ENCODE peak calls at places on chromosomes 5 and 9, in nine cellular contexts. A, J, W, N, H, O, L, D and Q are unnamed samples.

GRCh38 chr9:116287721-116288120 is 134.1 kb downstream of the PAPPA start:
- DNase-seq in H (no peak), W (no peak), A (peak; percentile 78), D (no peak), O (no peak), J (no peak), N (no peak), L (no peak), Q (no peak)

GRCh38 chr5:1471997-1472963 is 27.0 kb upstream of the SLC6A3 start:
- DNase-seq in N (no peak), O (no peak), L (no peak), J (no peak), A (no peak), H (peak; percentile 36), D (peak; percentile 7), W (no peak), Q (peak; percentile 40)

GRCh38 chr9:73683862-73684591 is 532.4 kb downstream of the ANXA1 start:
- DNase-seq in L (no peak), A (peak; percentile 51), D (no peak), O (no peak), W (peak; percentile 46), J (no peak), H (no peak), N (peak; percentile 69), Q (no peak)

GRCh38 chr5:139341187-139341688 is 416 bp upstream of the PAIP2 start:
- DNase-seq in D (no peak), A (no peak), O (no peak), J (no peak), N (no peak), W (no peak), H (no peak), L (no peak), Q (no peak)

GRCh38 chr9:14170392-14170931 is 143.5 kb downstream of the NFIB start:
- DNase-seq in W (no peak), J (no peak), N (no peak), L (no peak), D (no peak), A (no peak), H (no peak), O (no peak), Q (no peak)

GRCh38 chr5:74413403-74414060 is 227.0 kb downstream of the ENC1 start:
- DNase-seq in L (no peak), W (no peak), J (no peak), D (no peak), H (no peak), O (no peak), A (no peak), N (no peak), Q (no peak)

GRCh38 chr9:20028849-20029231 is 240.0 kb upstream of the SLC24A2 start:
- DNase-seq in N (no peak), W (no peak), D (no peak), J (no peak), L (no peak), A (no peak), O (peak; percentile 10), H (no peak), Q (no peak)

GRCh38 chr9:70136632-70137031 is 93.0 kb downstream of the MAMDC2 start:
- DNase-seq in H (no peak), D (no peak), W (no peak), O (no peak), N (peak; percentile 44), J (no peak), L (no peak), A (peak; percentile 60), Q (no peak)

GRCh38 chr9:71765693-71766092 is 2.6 kb downstream of the CEMIP2 start:
- DNase-seq in O (no peak), D (no peak), N (peak; percentile 50), W (no peak), J (no peak), L (no peak), H (no peak), A (peak; percentile 74), Q (no peak)

GRCh38 chr5:72167790-72168189 is 60.5 kb downstream of the MAP1B start:
- DNase-seq in W (no peak), O (no peak), J (peak; percentile 58), D (peak; percentile 52), L (no peak), H (no peak), A (peak; percentile 44), N (peak; percentile 87), Q (no peak)

GRCh38 chr9:111645806-111646205 is 14.7 kb downstream of the DNAJC25 start:
- DNase-seq in H (no peak), J (no peak), L (no peak), O (no peak), A (peak; percentile 48), N (no peak), D (no peak), W (no peak), Q (no peak)

DNA sequence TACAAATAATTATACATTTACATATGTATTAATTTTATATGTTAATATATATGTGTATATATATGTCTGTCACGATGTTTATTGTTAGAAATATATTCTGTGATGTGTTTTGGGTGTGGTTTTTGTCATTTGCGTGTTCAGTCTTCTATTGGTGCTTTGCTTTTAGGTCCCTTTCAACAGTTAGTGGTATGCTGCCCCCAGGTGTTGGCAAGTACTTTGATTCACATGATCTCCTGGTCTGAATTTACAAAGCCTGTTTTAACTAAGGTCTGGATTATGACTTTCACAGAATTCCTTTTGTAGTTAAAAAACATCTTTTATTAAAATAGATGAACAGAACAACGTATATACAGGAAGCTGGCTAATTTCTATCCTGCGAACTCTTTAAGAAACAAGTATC is 271.5 kb downstream of the CCDC171 start:
- DNase-seq in H (peak; percentile 58), W (no peak), J (no peak), D (no peak), L (no peak), A (peak; percentile 35), O (peak; percentile 11), N (peak; percentile 37), Q (no peak)
- TF ChIP-seq CTCF in H (peak; percentile 65), W (no peak), J (no peak), D (no peak), L (no peak), A (no peak), O (no peak), N (no peak), Q (no peak)

DNA sequence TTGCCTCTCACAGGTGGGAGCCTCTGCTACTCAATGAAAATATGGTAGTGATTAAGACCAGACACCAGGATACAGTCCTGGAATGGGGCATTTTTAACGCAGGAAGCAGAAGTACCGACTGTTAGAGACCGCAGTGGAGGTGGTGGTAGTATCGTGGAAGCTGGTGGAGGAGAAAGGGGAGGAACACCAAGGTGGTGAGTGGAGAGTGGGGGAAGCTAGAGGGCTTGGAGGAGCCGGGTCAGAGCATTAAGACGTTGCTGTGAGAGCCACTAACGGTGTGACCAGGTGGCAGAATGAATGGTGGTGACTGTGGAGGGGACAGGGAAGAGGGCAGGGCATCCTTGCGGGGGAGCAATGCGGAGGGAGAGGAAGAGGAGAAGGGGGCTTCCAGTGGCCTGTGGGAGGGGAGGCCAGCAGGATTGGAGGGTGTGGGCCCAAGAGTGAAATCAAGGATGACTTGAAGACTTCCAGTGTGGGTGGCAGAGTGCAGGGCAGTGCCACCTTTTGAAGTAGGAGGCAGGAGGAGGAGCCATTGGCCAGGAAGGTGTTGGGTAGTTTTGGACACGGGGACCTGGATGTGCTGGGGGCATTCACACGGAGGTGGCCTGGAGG is 1.6 kb upstream of the UBAC1 start:
- DNase-seq in L (no peak), N (no peak), W (no peak), D (no peak), O (no peak), H (no peak), A (no peak), J (no peak), Q (no peak)
- TF ChIP-seq CTCF in L (no peak), N (no peak), W (no peak), D (no peak), O (no peak), H (no peak), A (no peak), J (no peak), Q (no peak)

GRCh38 chr9:133992780-133993634 is 883 bp upstream of the VAV2 start:
- DNase-seq in O (peak; percentile 70), N (peak; percentile 92), L (peak; percentile 90), J (peak; percentile 78), W (peak; percentile 93), A (peak; percentile 92), D (peak; percentile 88), H (peak; percentile 89), Q (peak; percentile 92)
- TF ChIP-seq CTCF in O (no peak), N (peak; percentile 48), L (peak; percentile 53), J (no peak), W (peak; percentile 57), A (peak; percentile 40), D (peak; percentile 39), H (peak; percentile 66), Q (peak; percentile 67)

GRCh38 chr5:179668404-179668803 is 12.4 kb downstream of the CBY3 start:
- DNase-seq in A (peak; percentile 70), O (peak; percentile 71), J (peak; percentile 54), L (peak; percentile 51), N (peak; percentile 66), W (peak; percentile 45), D (no peak), H (peak; percentile 93), Q (peak; percentile 50)
- TF ChIP-seq CTCF in A (peak; percentile 91), O (peak; percentile 80), J (no peak), L (peak; percentile 65), N (peak; percentile 87), W (peak; percentile 51), D (peak; percentile 51), H (peak; percentile 99), Q (peak; percentile 86)

DNA sequence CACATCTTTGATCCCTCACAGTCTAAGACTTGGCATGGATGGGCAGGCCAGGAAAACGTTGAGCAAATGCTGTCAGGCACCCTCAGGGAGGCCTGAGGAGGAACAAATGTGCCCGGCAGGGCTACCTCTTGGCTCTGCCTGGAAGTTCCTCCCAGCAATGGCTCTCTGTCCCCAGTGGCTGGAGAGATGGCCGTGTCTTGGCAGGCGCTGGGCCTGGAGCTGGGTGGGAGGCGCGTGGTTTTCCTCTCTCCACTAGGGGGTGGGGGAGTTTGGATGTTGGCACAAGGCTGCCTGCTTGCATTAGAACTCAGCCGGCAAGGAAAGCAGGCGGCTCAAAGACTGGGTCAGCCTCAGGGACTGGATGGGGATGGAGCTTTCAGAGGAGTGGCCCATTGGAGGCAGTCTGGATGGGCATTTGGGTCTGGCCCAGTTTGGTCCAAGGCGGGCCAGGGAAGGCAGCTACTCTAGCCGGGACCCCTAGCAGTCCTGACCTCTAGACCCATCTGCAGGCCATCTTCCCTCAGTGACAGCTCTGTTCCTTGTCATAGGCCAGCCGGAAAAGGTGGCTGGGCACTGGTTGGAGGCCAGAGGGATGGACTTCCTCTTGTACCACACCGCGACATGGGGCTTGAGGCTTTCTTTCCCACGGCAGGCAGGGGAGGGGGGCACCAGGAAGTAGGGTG is 68.2 kb upstream of the STC2 start:
- DNase-seq in D (no peak), N (peak; percentile 20), H (peak; percentile 91), W (no peak), J (no peak), A (no peak), L (no peak), O (peak; percentile 30), Q (no peak)
- TF ChIP-seq CTCF in D (no peak), N (peak; percentile 26), H (peak; percentile 78), W (no peak), J (no peak), A (peak; percentile 17), L (no peak), O (peak; percentile 47), Q (no peak)

GRCh38 chr5:81748556-81748955 is 2.3 kb downstream of the SSBP2 start:
- DNase-seq in J (no peak), D (no peak), W (no peak), N (no peak), L (no peak), O (no peak), A (peak; percentile 12), H (no peak), Q (no peak)
- TF ChIP-seq CTCF in J (no peak), D (no peak), W (peak; percentile 22), N (no peak), L (no peak), O (no peak), A (no peak), H (no peak), Q (peak; percentile 3)

GRCh38 chr9:96875460-96876142 is 21.3 kb upstream of the ZNF782 start:
- DNase-seq in W (peak; percentile 92), H (peak; percentile 97), J (peak; percentile 90), A (peak; percentile 80), O (peak; percentile 77), N (peak; percentile 81), D (peak; percentile 66), L (peak; percentile 72), Q (peak; percentile 82)
- TF ChIP-seq CTCF in W (peak; percentile 50), H (peak; percentile 80), J (peak; percentile 14), A (peak; percentile 18), O (peak; percentile 33), N (peak; percentile 25), D (no peak), L (peak; percentile 29), Q (peak; percentile 34)